ENCODE peak calls at places on chromosomes 13 and 19, in ten cellular contexts. S is NCI-H460, M is T1000, R is H9, Q is NCI-H1092, J is ascending aorta, G is germinal center, W is activated T-cell treated with anti-CD3 and anti-CD28 coated beads for 1 hour, B is hepatic stellate cell, O is astrocyte of the cerebellum. T is an unnamed sample.

GRCh38 chr13:66977156-66977555 is 253.0 kb downstream of the PCDH9 start:
- DNase-seq in S (no peak), M (no peak), R (no peak), Q (no peak), J (no peak), G (no peak), W (no peak), B (no peak), O (no peak), T (no peak)

GRCh38 chr13:51895906-51896888 is 34.4 kb downstream of the CCDC70 start:
- DNase-seq in S (peak; percentile 42), M (no peak), R (peak; percentile 68), Q (no peak), J (no peak), G (peak; percentile 44), W (no peak), B (peak; percentile 70), O (peak; percentile 18), T (peak; percentile 60)

GRCh38 chr13:51019026-51019425 is 92.0 kb downstream of the C13orf42 start:
- DNase-seq in S (no peak), M (no peak), R (no peak), Q (no peak), J (no peak), G (no peak), W (no peak), B (no peak), O (no peak), T (no peak)

GRCh38 chr19:38073806-38074685 is 150.0 kb downstream of the DPF1 start:
- DNase-seq in S (no peak), M (no peak), R (peak; percentile 76), Q (no peak), J (no peak), G (no peak), W (no peak), B (no peak), O (no peak), T (no peak)

GRCh38 chr13:98157188-98157587 is 14.3 kb downstream of the FARP1 start:
- DNase-seq in S (no peak), M (no peak), R (no peak), Q (no peak), J (no peak), G (no peak), W (no peak), B (no peak), O (no peak), T (no peak)

GRCh38 chr13:23288564-23288963 is 107.8 kb downstream of the SGCG start:
- DNase-seq in S (no peak), M (no peak), R (no peak), Q (no peak), J (no peak), G (no peak), W (no peak), B (no peak), O (no peak), T (no peak)

GRCh38 chr13:108214511-108215383 is 589 bp downstream of the LIG4 start:
- DNase-seq in S (no peak), M (no peak), R (peak; percentile 50), Q (no peak), J (no peak), G (no peak), W (peak; percentile 4), B (no peak), O (no peak), T (peak; percentile 19)

GRCh38 chr19:5314012-5314906 is 26.4 kb downstream of the PTPRS start:
- DNase-seq in S (no peak), M (no peak), R (no peak), Q (no peak), J (no peak), G (no peak), W (no peak), B (no peak), O (no peak), T (no peak)

GRCh38 chr19:13154241-13154778 is 4.1 kb downstream of the IER2 start:
- DNase-seq in S (peak; percentile 78), M (peak; percentile 45), R (peak; percentile 41), Q (no peak), J (peak; percentile 97), G (peak; percentile 34), W (peak; percentile 47), B (peak; percentile 89), O (peak; percentile 69), T (peak; percentile 93)

GRCh38 chr13:26482451-26483197 is 74.9 kb upstream of the WASF3 start:
- DNase-seq in S (peak; percentile 53), M (no peak), R (peak; percentile 74), Q (peak; percentile 23), J (peak; percentile 82), G (peak; percentile 83), W (peak; percentile 42), B (peak; percentile 75), O (peak; percentile 65), T (peak; percentile 82)

GRCh38 chr19:11881151-11881800 is 6.3 kb upstream of the ZNF69 start:
- DNase-seq in S (peak; percentile 9), M (peak; percentile 36), R (peak; percentile 77), Q (peak; percentile 45), J (no peak), G (peak; percentile 74), W (peak; percentile 52), B (peak; percentile 68), O (peak; percentile 27), T (peak; percentile 76)

GRCh38 chr13:96426160-96426559 is 336.3 kb downstream of the HS6ST3 start:
- DNase-seq in S (no peak), M (no peak), R (no peak), Q (peak; percentile 20), J (no peak), G (no peak), W (no peak), B (no peak), O (no peak), T (no peak)

GRCh38 chr19:5287066-5287465 is 53.5 kb downstream of the PTPRS start:
- DNase-seq in S (no peak), M (no peak), R (no peak), Q (no peak), J (no peak), G (no peak), W (no peak), B (no peak), O (no peak), T (no peak)